ENCODE peak calls at places on chromosomes 13 and 19, in six cellular contexts. W is anterior cingulate cortex, L is mammary epithelial cell, A is nephron progenitor cell, H is AG08396, R is GM03348. Z is an unnamed sample.

GRCh38 chr13:23754506-23754905 is 134.7 kb downstream of the MIPEP start:
- DNase-seq in H (no peak), R (no peak), L (no peak), A (no peak), W (no peak), Z (no peak)

GRCh38 chr13:68676513-68677115 is 1431.0 kb upstream of the ATXN8OS start:
- DNase-seq in L (no peak), A (no peak), W (no peak), R (no peak), H (no peak), Z (no peak)

GRCh38 chr13:49443689-49444516 is at the start of the genes CAB39L and SETDB2:
- DNase-seq in R (peak), L (peak), H (peak), A (peak), W (peak), Z (peak)

GRCh38 chr19:33373701-33374405 is at the start of gene CEBPG:
- DNase-seq in H (peak), L (peak), W (no peak), A (peak), R (peak), Z (no peak)

GRCh38 chr13:106047859-106048258 is 487.6 kb downstream of the EFNB2 start:
- DNase-seq in L (peak), R (no peak), W (no peak), H (no peak), A (no peak), Z (no peak)

GRCh38 chr13:20177049-20177831 is 15.5 kb downstream of the GJB2 start:
- DNase-seq in W (no peak), R (no peak), L (no peak), A (no peak), H (no peak), Z (no peak)

GRCh38 chr19:12617646-12618045 is 6.9 kb downstream of the ZNF791 start:
- DNase-seq in W (no peak), R (no peak), H (no peak), L (no peak), A (no peak), Z (no peak)

GRCh38 chr13:74978596-74978995 is 503.4 kb downstream of the TBC1D4 start:
- DNase-seq in R (no peak), A (peak), L (peak), W (no peak), H (no peak), Z (no peak)

GRCh38 chr13:41520699-41521630 is 63.6 kb downstream of the RGCC start:
- DNase-seq in A (no peak), R (no peak), H (no peak), W (no peak), L (no peak), Z (no peak)

GRCh38 chr19:31517466-31518180 is 168.4 kb upstream of the TSHZ3 start:
- DNase-seq in A (no peak), H (no peak), W (no peak), L (no peak), R (no peak), Z (no peak)

GRCh38 chr13:95982144-95982543 is 71.1 kb downstream of the UGGT2 start:
- DNase-seq in H (no peak), R (no peak), W (no peak), A (no peak), L (no peak), Z (no peak)

GRCh38 chr13:86585826-86586225 is 786.6 kb upstream of the SLITRK6 start:
- DNase-seq in H (no peak), A (no peak), R (peak), W (no peak), L (no peak), Z (no peak)

GRCh38 chr13:32228330-32229041 is 86.7 kb downstream of the ZAR1L start:
- DNase-seq in L (peak), R (no peak), W (no peak), A (no peak), H (no peak), Z (no peak)

GRCh38 chr19:13887039-13887438 is 10.1 kb downstream of the NANOS3 start:
- DNase-seq in W (no peak), R (no peak), A (no peak), L (peak), H (no peak), Z (no peak)

GRCh38 chr19:17830567-17831418 is 9.5 kb upstream of the INSL3 start:
- DNase-seq in A (peak), L (no peak), H (peak), R (peak), W (peak), Z (peak)

GRCh38 chr13:25190256-25190655 is 18.2 kb upstream of the AMER2 start:
- DNase-seq in H (no peak), W (no peak), A (no peak), R (no peak), L (no peak), Z (no peak)

GRCh38 chr13:46168341-46168740 is 13.6 kb downstream of the LCP1 start:
- DNase-seq in R (no peak), H (no peak), W (no peak), A (peak), L (peak), Z (no peak)

GRCh38 chr19:55283548-55284393 is at the start of gene BRSK1:
- DNase-seq in R (peak), W (peak), H (peak), A (peak), L (no peak), Z (peak)

GRCh38 chr19:58450836-58451357 is 525 bp upstream of the ZNF324B start:
- DNase-seq in W (no peak), R (no peak), L (no peak), H (no peak), A (no peak), Z (no peak)

GRCh38 chr19:13100871-13101589 is 1.6 kb downstream of the LYL1 start:
- DNase-seq in W (no peak), H (no peak), R (no peak), L (no peak), A (no peak), Z (no peak)

GRCh38 chr19:1789282-1790020 is 22.6 kb downstream of the ATP8B3 start:
- DNase-seq in H (no peak), R (no peak), W (no peak), L (peak), A (peak), Z (no peak)

GRCh38 chr19:35562336-35562735 is 1.1 kb downstream of the ATP4A start:
- DNase-seq in L (no peak), W (no peak), A (no peak), H (no peak), R (no peak), Z (no peak)

GRCh38 chr19:36797786-36798108 is 25.1 kb upstream of the ZNF850 start:
- DNase-seq in A (no peak), W (no peak), H (no peak), R (no peak), L (no peak), Z (no peak)

GRCh38 chr19:2962018-2962670 is 15.2 kb upstream of the TLE6 start:
- DNase-seq in R (peak), H (no peak), A (peak), W (peak), L (peak), Z (peak)